ENCODE peak calls at places on chromosomes 3 and 15, in five cellular contexts. One of them, this sample, is unnamed.
A peak's percentile ranks its signal among the peaks of the same experiment; 100 is the strongest.

GRCh38 chr3:119695480-119695879 is 7.3 kb upstream of the CFAP91 start:
- DNase-seq in Jurkat, Clone E6-1: peak; percentile 21
- DNase-seq in stimulated activated CD8-positive, alpha-beta memory T cell treated with anti-CD3 and anti-CD28 coated beads, Interleukin-7, amount 100 ng/mL, for 4 hours: no peak
- DNase-seq in ecto neural progenitor cell: no peak
- DNase-seq in stimulated activated CD4-positive, alpha-beta T cell treated with anti-CD3 and anti-CD28 coated beads, TNF-alpha, amount 100 ng/mL, for 24 hours: no peak
- DNase-seq in this sample: no peak

GRCh38 chr3:177597325-177598109 is 400.2 kb upstream of the TBL1XR1 start:
- DNase-seq in stimulated activated CD8-positive, alpha-beta memory T cell treated with anti-CD3 and anti-CD28 coated beads, Interleukin-7, amount 100 ng/mL, for 4 hours: peak; percentile 4
- DNase-seq in ecto neural progenitor cell: no peak
- DNase-seq in stimulated activated CD4-positive, alpha-beta T cell treated with anti-CD3 and anti-CD28 coated beads, TNF-alpha, amount 100 ng/mL, for 24 hours: no peak
- DNase-seq in Jurkat, Clone E6-1: peak; percentile 45
- DNase-seq in this sample: peak; percentile 84

GRCh38 chr3:171255236-171255806 is 204.9 kb downstream of the TNIK start:
- DNase-seq in Jurkat, Clone E6-1: no peak
- DNase-seq in stimulated activated CD8-positive, alpha-beta memory T cell treated with anti-CD3 and anti-CD28 coated beads, Interleukin-7, amount 100 ng/mL, for 4 hours: no peak
- DNase-seq in ecto neural progenitor cell: no peak
- DNase-seq in stimulated activated CD4-positive, alpha-beta T cell treated with anti-CD3 and anti-CD28 coated beads, TNF-alpha, amount 100 ng/mL, for 24 hours: no peak
- DNase-seq in this sample: no peak

GRCh38 chr3:24237971-24238767 is 256.5 kb downstream of the THRB start:
- DNase-seq in stimulated activated CD8-positive, alpha-beta memory T cell treated with anti-CD3 and anti-CD28 coated beads, Interleukin-7, amount 100 ng/mL, for 4 hours: no peak
- DNase-seq in stimulated activated CD4-positive, alpha-beta T cell treated with anti-CD3 and anti-CD28 coated beads, TNF-alpha, amount 100 ng/mL, for 24 hours: no peak
- DNase-seq in Jurkat, Clone E6-1: peak; percentile 60
- DNase-seq in ecto neural progenitor cell: peak; percentile 67
- DNase-seq in this sample: peak; percentile 93

GRCh38 chr3:111156506-111156905 is 84.9 kb downstream of the NECTIN3 start:
- DNase-seq in ecto neural progenitor cell: no peak
- DNase-seq in Jurkat, Clone E6-1: no peak
- DNase-seq in stimulated activated CD4-positive, alpha-beta T cell treated with anti-CD3 and anti-CD28 coated beads, TNF-alpha, amount 100 ng/mL, for 24 hours: no peak
- DNase-seq in stimulated activated CD8-positive, alpha-beta memory T cell treated with anti-CD3 and anti-CD28 coated beads, Interleukin-7, amount 100 ng/mL, for 4 hours: no peak
- DNase-seq in this sample: no peak

GRCh38 chr3:18389108-18389733 is 35.9 kb downstream of the SATB1 start:
- DNase-seq in ecto neural progenitor cell: no peak
- DNase-seq in stimulated activated CD4-positive, alpha-beta T cell treated with anti-CD3 and anti-CD28 coated beads, TNF-alpha, amount 100 ng/mL, for 24 hours: no peak
- DNase-seq in Jurkat, Clone E6-1: peak; percentile 58
- DNase-seq in stimulated activated CD8-positive, alpha-beta memory T cell treated with anti-CD3 and anti-CD28 coated beads, Interleukin-7, amount 100 ng/mL, for 4 hours: no peak
- DNase-seq in this sample: peak; percentile 10

GRCh38 chr15:90101130-90101968 is 919 bp downstream of the IDH2 start:
- DNase-seq in stimulated activated CD8-positive, alpha-beta memory T cell treated with anti-CD3 and anti-CD28 coated beads, Interleukin-7, amount 100 ng/mL, for 4 hours: no peak
- DNase-seq in Jurkat, Clone E6-1: no peak
- DNase-seq in stimulated activated CD4-positive, alpha-beta T cell treated with anti-CD3 and anti-CD28 coated beads, TNF-alpha, amount 100 ng/mL, for 24 hours: no peak
- DNase-seq in ecto neural progenitor cell: peak; percentile 76
- DNase-seq in this sample: peak; percentile 14

GRCh38 chr3:114804099-114804498 is 343.0 kb downstream of the ZBTB20 start:
- DNase-seq in stimulated activated CD8-positive, alpha-beta memory T cell treated with anti-CD3 and anti-CD28 coated beads, Interleukin-7, amount 100 ng/mL, for 4 hours: no peak
- DNase-seq in stimulated activated CD4-positive, alpha-beta T cell treated with anti-CD3 and anti-CD28 coated beads, TNF-alpha, amount 100 ng/mL, for 24 hours: no peak
- DNase-seq in Jurkat, Clone E6-1: no peak
- DNase-seq in ecto neural progenitor cell: no peak
- DNase-seq in this sample: no peak

GRCh38 chr15:78034495-78035191 is 42.9 kb downstream of the TBC1D2B start:
- DNase-seq in Jurkat, Clone E6-1: peak; percentile 95
- DNase-seq in stimulated activated CD8-positive, alpha-beta memory T cell treated with anti-CD3 and anti-CD28 coated beads, Interleukin-7, amount 100 ng/mL, for 4 hours: peak; percentile 72
- DNase-seq in stimulated activated CD4-positive, alpha-beta T cell treated with anti-CD3 and anti-CD28 coated beads, TNF-alpha, amount 100 ng/mL, for 24 hours: peak; percentile 61
- DNase-seq in ecto neural progenitor cell: no peak
- DNase-seq in this sample: no peak

GRCh38 chr3:16392733-16393132 is 120.8 kb downstream of the RFTN1 start:
- DNase-seq in ecto neural progenitor cell: no peak
- DNase-seq in stimulated activated CD8-positive, alpha-beta memory T cell treated with anti-CD3 and anti-CD28 coated beads, Interleukin-7, amount 100 ng/mL, for 4 hours: no peak
- DNase-seq in Jurkat, Clone E6-1: no peak
- DNase-seq in stimulated activated CD4-positive, alpha-beta T cell treated with anti-CD3 and anti-CD28 coated beads, TNF-alpha, amount 100 ng/mL, for 24 hours: no peak
- DNase-seq in this sample: no peak

GRCh38 chr3:50502584-50503423 is 630 bp downstream of the CACNA2D2 start:
- DNase-seq in stimulated activated CD8-positive, alpha-beta memory T cell treated with anti-CD3 and anti-CD28 coated beads, Interleukin-7, amount 100 ng/mL, for 4 hours: no peak
- DNase-seq in ecto neural progenitor cell: peak; percentile 78
- DNase-seq in stimulated activated CD4-positive, alpha-beta T cell treated with anti-CD3 and anti-CD28 coated beads, TNF-alpha, amount 100 ng/mL, for 24 hours: no peak
- DNase-seq in Jurkat, Clone E6-1: no peak
- DNase-seq in this sample: no peak

GRCh38 chr15:71691700-71692417 is 118.5 kb upstream of the NR2E3 start:
- DNase-seq in stimulated activated CD8-positive, alpha-beta memory T cell treated with anti-CD3 and anti-CD28 coated beads, Interleukin-7, amount 100 ng/mL, for 4 hours: no peak
- DNase-seq in ecto neural progenitor cell: peak; percentile 16
- DNase-seq in Jurkat, Clone E6-1: no peak
- DNase-seq in stimulated activated CD4-positive, alpha-beta T cell treated with anti-CD3 and anti-CD28 coated beads, TNF-alpha, amount 100 ng/mL, for 24 hours: no peak
- DNase-seq in this sample: peak; percentile 94

GRCh38 chr15:38622908-38623307 is 58.3 kb upstream of the RASGRP1 start:
- DNase-seq in stimulated activated CD4-positive, alpha-beta T cell treated with anti-CD3 and anti-CD28 coated beads, TNF-alpha, amount 100 ng/mL, for 24 hours: no peak
- DNase-seq in ecto neural progenitor cell: no peak
- DNase-seq in Jurkat, Clone E6-1: no peak
- DNase-seq in stimulated activated CD8-positive, alpha-beta memory T cell treated with anti-CD3 and anti-CD28 coated beads, Interleukin-7, amount 100 ng/mL, for 4 hours: no peak
- DNase-seq in this sample: no peak

GRCh38 chr15:95972136-95972553 is 358.4 kb upstream of the NR2F2 start:
- DNase-seq in Jurkat, Clone E6-1: peak; percentile 69
- DNase-seq in stimulated activated CD8-positive, alpha-beta memory T cell treated with anti-CD3 and anti-CD28 coated beads, Interleukin-7, amount 100 ng/mL, for 4 hours: no peak
- DNase-seq in ecto neural progenitor cell: no peak
- DNase-seq in stimulated activated CD4-positive, alpha-beta T cell treated with anti-CD3 and anti-CD28 coated beads, TNF-alpha, amount 100 ng/mL, for 24 hours: no peak
- DNase-seq in this sample: no peak

GRCh38 chr3:14425574-14426304 is 23.3 kb downstream of the SLC6A6 start:
- DNase-seq in stimulated activated CD8-positive, alpha-beta memory T cell treated with anti-CD3 and anti-CD28 coated beads, Interleukin-7, amount 100 ng/mL, for 4 hours: no peak
- DNase-seq in stimulated activated CD4-positive, alpha-beta T cell treated with anti-CD3 and anti-CD28 coated beads, TNF-alpha, amount 100 ng/mL, for 24 hours: no peak
- DNase-seq in ecto neural progenitor cell: no peak
- DNase-seq in Jurkat, Clone E6-1: no peak
- DNase-seq in this sample: no peak

GRCh38 chr15:22888120-22888859 is 49.8 kb downstream of the NIPA2 start:
- DNase-seq in stimulated activated CD4-positive, alpha-beta T cell treated with anti-CD3 and anti-CD28 coated beads, TNF-alpha, amount 100 ng/mL, for 24 hours: no peak
- DNase-seq in ecto neural progenitor cell: no peak
- DNase-seq in stimulated activated CD8-positive, alpha-beta memory T cell treated with anti-CD3 and anti-CD28 coated beads, Interleukin-7, amount 100 ng/mL, for 4 hours: no peak
- DNase-seq in Jurkat, Clone E6-1: no peak
- DNase-seq in this sample: peak; percentile 71

GRCh38 chr3:71530903-71531535 is 52.5 kb downstream of the FOXP1 start:
- DNase-seq in ecto neural progenitor cell: no peak
- DNase-seq in stimulated activated CD8-positive, alpha-beta memory T cell treated with anti-CD3 and anti-CD28 coated beads, Interleukin-7, amount 100 ng/mL, for 4 hours: no peak
- DNase-seq in Jurkat, Clone E6-1: no peak
- DNase-seq in stimulated activated CD4-positive, alpha-beta T cell treated with anti-CD3 and anti-CD28 coated beads, TNF-alpha, amount 100 ng/mL, for 24 hours: no peak
- DNase-seq in this sample: no peak

GRCh38 chr3:196344663-196345062 is 6.5 kb upstream of the TM4SF19 start:
- DNase-seq in Jurkat, Clone E6-1: no peak
- DNase-seq in ecto neural progenitor cell: no peak
- DNase-seq in stimulated activated CD8-positive, alpha-beta memory T cell treated with anti-CD3 and anti-CD28 coated beads, Interleukin-7, amount 100 ng/mL, for 4 hours: no peak
- DNase-seq in stimulated activated CD4-positive, alpha-beta T cell treated with anti-CD3 and anti-CD28 coated beads, TNF-alpha, amount 100 ng/mL, for 24 hours: no peak
- DNase-seq in this sample: no peak

GRCh38 chr3:28139967-28140634 is 101.3 kb upstream of the CMC1 start:
- DNase-seq in stimulated activated CD8-positive, alpha-beta memory T cell treated with anti-CD3 and anti-CD28 coated beads, Interleukin-7, amount 100 ng/mL, for 4 hours: no peak
- DNase-seq in Jurkat, Clone E6-1: no peak
- DNase-seq in stimulated activated CD4-positive, alpha-beta T cell treated with anti-CD3 and anti-CD28 coated beads, TNF-alpha, amount 100 ng/mL, for 24 hours: no peak
- DNase-seq in ecto neural progenitor cell: no peak
- DNase-seq in this sample: no peak

GRCh38 chr15:57344282-57344681 is 32.0 kb upstream of the CGNL1 start:
- DNase-seq in Jurkat, Clone E6-1: no peak
- DNase-seq in stimulated activated CD8-positive, alpha-beta memory T cell treated with anti-CD3 and anti-CD28 coated beads, Interleukin-7, amount 100 ng/mL, for 4 hours: no peak
- DNase-seq in ecto neural progenitor cell: no peak
- DNase-seq in stimulated activated CD4-positive, alpha-beta T cell treated with anti-CD3 and anti-CD28 coated beads, TNF-alpha, amount 100 ng/mL, for 24 hours: no peak
- DNase-seq in this sample: no peak

GRCh38 chr3:32522682-32523081 is 20.0 kb upstream of the CMTM6 start:
- DNase-seq in ecto neural progenitor cell: no peak
- DNase-seq in Jurkat, Clone E6-1: no peak
- DNase-seq in stimulated activated CD8-positive, alpha-beta memory T cell treated with anti-CD3 and anti-CD28 coated beads, Interleukin-7, amount 100 ng/mL, for 4 hours: no peak
- DNase-seq in stimulated activated CD4-positive, alpha-beta T cell treated with anti-CD3 and anti-CD28 coated beads, TNF-alpha, amount 100 ng/mL, for 24 hours: no peak
- DNase-seq in this sample: peak; percentile 26

GRCh38 chr15:98933376-98933775 is 74.2 kb downstream of the PGPEP1L start:
- DNase-seq in ecto neural progenitor cell: no peak
- DNase-seq in stimulated activated CD4-positive, alpha-beta T cell treated with anti-CD3 and anti-CD28 coated beads, TNF-alpha, amount 100 ng/mL, for 24 hours: no peak
- DNase-seq in stimulated activated CD8-positive, alpha-beta memory T cell treated with anti-CD3 and anti-CD28 coated beads, Interleukin-7, amount 100 ng/mL, for 4 hours: no peak
- DNase-seq in Jurkat, Clone E6-1: no peak
- DNase-seq in this sample: no peak

GRCh38 chr3:195020185-195020584 is 250.8 kb downstream of the XXYLT1 start:
- DNase-seq in ecto neural progenitor cell: no peak
- DNase-seq in stimulated activated CD4-positive, alpha-beta T cell treated with anti-CD3 and anti-CD28 coated beads, TNF-alpha, amount 100 ng/mL, for 24 hours: no peak
- DNase-seq in stimulated activated CD8-positive, alpha-beta memory T cell treated with anti-CD3 and anti-CD28 coated beads, Interleukin-7, amount 100 ng/mL, for 4 hours: no peak
- DNase-seq in Jurkat, Clone E6-1: no peak
- DNase-seq in this sample: no peak

GRCh38 chr3:30893678-30894325 is 659 bp downstream of the GADL1 start:
- DNase-seq in stimulated activated CD8-positive, alpha-beta memory T cell treated with anti-CD3 and anti-CD28 coated beads, Interleukin-7, amount 100 ng/mL, for 4 hours: no peak
- DNase-seq in Jurkat, Clone E6-1: no peak
- DNase-seq in ecto neural progenitor cell: no peak
- DNase-seq in stimulated activated CD4-positive, alpha-beta T cell treated with anti-CD3 and anti-CD28 coated beads, TNF-alpha, amount 100 ng/mL, for 24 hours: no peak
- DNase-seq in this sample: no peak

GRCh38 chr15:60062826-60063225 is 58.7 kb downstream of the FOXB1 start:
- DNase-seq in stimulated activated CD4-positive, alpha-beta T cell treated with anti-CD3 and anti-CD28 coated beads, TNF-alpha, amount 100 ng/mL, for 24 hours: no peak
- DNase-seq in ecto neural progenitor cell: no peak
- DNase-seq in Jurkat, Clone E6-1: no peak
- DNase-seq in stimulated activated CD8-positive, alpha-beta memory T cell treated with anti-CD3 and anti-CD28 coated beads, Interleukin-7, amount 100 ng/mL, for 4 hours: no peak
- DNase-seq in this sample: no peak

GRCh38 chr3:60536420-60536819 is 714.8 kb downstream of the FHIT start:
- DNase-seq in stimulated activated CD8-positive, alpha-beta memory T cell treated with anti-CD3 and anti-CD28 coated beads, Interleukin-7, amount 100 ng/mL, for 4 hours: no peak
- DNase-seq in stimulated activated CD4-positive, alpha-beta T cell treated with anti-CD3 and anti-CD28 coated beads, TNF-alpha, amount 100 ng/mL, for 24 hours: no peak
- DNase-seq in ecto neural progenitor cell: no peak
- DNase-seq in Jurkat, Clone E6-1: no peak
- DNase-seq in this sample: peak; percentile 80

GRCh38 chr3:105806361-105806760 is 62.5 kb downstream of the CBLB start:
- DNase-seq in stimulated activated CD4-positive, alpha-beta T cell treated with anti-CD3 and anti-CD28 coated beads, TNF-alpha, amount 100 ng/mL, for 24 hours: no peak
- DNase-seq in Jurkat, Clone E6-1: no peak
- DNase-seq in ecto neural progenitor cell: no peak
- DNase-seq in stimulated activated CD8-positive, alpha-beta memory T cell treated with anti-CD3 and anti-CD28 coated beads, Interleukin-7, amount 100 ng/mL, for 4 hours: no peak
- DNase-seq in this sample: peak; percentile 19